ENCODE peak calls at places on chromosomes 3 and 15, in five cellular contexts. One of them, this sample, is unnamed.

GRCh38 chr15:57769266-57769665 is 62.8 kb downstream of the POLR2M start:
- DNase-seq in KG1: no peak
- DNase-seq in CD4-positive, CD25-positive, alpha-beta regulatory T cell: no peak
- DNase-seq in EL: peak
- DNase-seq in coronary artery: peak
- DNase-seq in this sample: no peak

GRCh38 chr3:150472421-150472820 is 64.3 kb downstream of the TSC22D2 start:
- DNase-seq in coronary artery: no peak
- DNase-seq in KG1: no peak
- DNase-seq in CD4-positive, CD25-positive, alpha-beta regulatory T cell: no peak
- DNase-seq in EL: no peak
- DNase-seq in this sample: no peak

GRCh38 chr3:197542741-197543454 is 12.9 kb downstream of the BDH1 start:
- DNase-seq in KG1: no peak
- DNase-seq in CD4-positive, CD25-positive, alpha-beta regulatory T cell: no peak
- DNase-seq in EL: no peak
- DNase-seq in coronary artery: no peak
- DNase-seq in this sample: peak

GRCh38 chr15:99476413-99477222 is 89.2 kb upstream of the MEF2A start:
- DNase-seq in coronary artery: peak
- DNase-seq in KG1: peak
- DNase-seq in CD4-positive, CD25-positive, alpha-beta regulatory T cell: peak
- DNase-seq in EL: peak
- DNase-seq in this sample: peak

GRCh38 chr3:136584728-136585127 is 167.4 kb downstream of the STAG1 start:
- DNase-seq in coronary artery: no peak
- DNase-seq in CD4-positive, CD25-positive, alpha-beta regulatory T cell: no peak
- DNase-seq in EL: no peak
- DNase-seq in KG1: no peak
- DNase-seq in this sample: no peak

GRCh38 chr3:31250116-31250813 is 282.5 kb upstream of the STT3B start:
- DNase-seq in EL: peak
- DNase-seq in CD4-positive, CD25-positive, alpha-beta regulatory T cell: no peak
- DNase-seq in coronary artery: no peak
- DNase-seq in KG1: no peak
- DNase-seq in this sample: no peak

GRCh38 chr3:42830437-42831320 is 21.4 kb downstream of the ACKR2 start:
- DNase-seq in CD4-positive, CD25-positive, alpha-beta regulatory T cell: peak
- DNase-seq in coronary artery: no peak
- DNase-seq in KG1: no peak
- DNase-seq in EL: no peak
- DNase-seq in this sample: peak

GRCh38 chr3:196938124-196938523 is 4.2 kb downstream of the NCBP2 start:
- DNase-seq in EL: peak
- DNase-seq in coronary artery: no peak
- DNase-seq in CD4-positive, CD25-positive, alpha-beta regulatory T cell: no peak
- DNase-seq in KG1: no peak
- DNase-seq in this sample: no peak

GRCh38 chr3:190764231-190764630 is 98.3 kb downstream of the GMNC start:
- DNase-seq in KG1: no peak
- DNase-seq in CD4-positive, CD25-positive, alpha-beta regulatory T cell: no peak
- DNase-seq in EL: no peak
- DNase-seq in coronary artery: no peak
- DNase-seq in this sample: no peak

GRCh38 chr15:40420793-40421192 is 15.2 kb downstream of the IVD start:
- DNase-seq in KG1: no peak
- DNase-seq in EL: no peak
- DNase-seq in coronary artery: no peak
- DNase-seq in CD4-positive, CD25-positive, alpha-beta regulatory T cell: no peak
- DNase-seq in this sample: no peak

GRCh38 chr3:197224034-197224444 is 74.4 kb downstream of the DLG1 start:
- DNase-seq in CD4-positive, CD25-positive, alpha-beta regulatory T cell: peak
- DNase-seq in EL: peak
- DNase-seq in coronary artery: no peak
- DNase-seq in KG1: no peak
- DNase-seq in this sample: peak

This sample was measured in HL-60.